ENCODE peak calls at places on chromosome 1, in five cellular contexts. C, J, S, A and M are unnamed samples.

GRCh38 chr1:32257227-32257508 is 6.1 kb downstream of the LCK start:
- DNase-seq in C (no peak), J (no peak), S (no peak), A (no peak), M (no peak)

GRCh38 chr1:119784127-119784781 is 15.5 kb upstream of the HMGCS2 start:
- DNase-seq in C (no peak), J (no peak), S (no peak), A (no peak), M (no peak)

GRCh38 chr1:18314399-18314798 is 166.3 kb upstream of the KLHDC7A start:
- DNase-seq in C (no peak), J (no peak), S (no peak), A (no peak), M (no peak)

GRCh38 chr1:177650947-177651346 is 318.9 kb downstream of the SEC16B start:
- DNase-seq in C (no peak), J (no peak), S (no peak), A (no peak), M (no peak)

GRCh38 chr1:204968946-204969345 is 74.1 kb upstream of the CNTN2 start:
- DNase-seq in C (no peak), J (no peak), S (no peak), A (no peak), M (no peak)

GRCh38 chr1:1157426-1157913 is 16.2 kb upstream of the TTLL10 start:
- DNase-seq in C (peak; percentile 51), J (peak; percentile 62), S (peak; percentile 92), A (peak; percentile 45), M (peak; percentile 41)

GRCh38 chr1:30599721-30600120 is 123.7 kb downstream of the MATN1 start:
- DNase-seq in C (no peak), J (no peak), S (no peak), A (no peak), M (no peak)

GRCh38 chr1:85074365-85074964 is 26.2 kb upstream of the MCOLN3 start:
- DNase-seq in C (no peak), J (no peak), S (no peak), A (no peak), M (no peak)

GRCh38 chr1:25492323-25492722 is 51.1 kb upstream of the LDLRAP1 start:
- DNase-seq in C (no peak), J (no peak), S (no peak), A (no peak), M (no peak)

GRCh38 chr1:36160949-36161485 is 5.1 kb downstream of the MAP7D1 start:
- DNase-seq in C (no peak), J (peak; percentile 43), S (peak; percentile 82), A (peak; percentile 56), M (peak; percentile 79)

GRCh38 chr1:117698398-117699160 is 92.7 kb downstream of the TENT5C start:
- DNase-seq in C (no peak), J (no peak), S (no peak), A (no peak), M (no peak)

GRCh38 chr1:42684139-42684538 is 1.9 kb downstream of the YBX1 start:
- DNase-seq in C (no peak), J (no peak), S (no peak), A (no peak), M (peak; percentile 31)

GRCh38 chr1:119771770-119772169 is 3.1 kb upstream of the HMGCS2 start:
- DNase-seq in C (no peak), J (no peak), S (no peak), A (no peak), M (no peak)

GRCh38 chr1:150578278-150579109 is 916 bp downstream of the MCL1 start:
- DNase-seq in C (no peak), J (peak; percentile 47), S (peak; percentile 88), A (no peak), M (peak; percentile 51)

GRCh38 chr1:183871142-183871541 is 66.2 kb downstream of the RGL1 start:
- DNase-seq in C (no peak), J (peak; percentile 25), S (peak; percentile 38), A (no peak), M (no peak)

GRCh38 chr1:217372251-217372970 is 258.5 kb downstream of the GPATCH2 start:
- DNase-seq in C (no peak), J (no peak), S (no peak), A (no peak), M (no peak)

GRCh38 chr1:19825298-19825697 is 10.2 kb upstream of the RNF186 start:
- DNase-seq in C (no peak), J (no peak), S (no peak), A (no peak), M (no peak)

GRCh38 chr1:19639999-19640362 is 4.1 kb upstream of the NBL1 start:
- DNase-seq in C (no peak), J (no peak), S (no peak), A (no peak), M (no peak)

GRCh38 chr1:55049914-55050278 is 10.5 kb downstream of the PCSK9 start:
- DNase-seq in C (no peak), J (no peak), S (peak; percentile 58), A (no peak), M (no peak)

GRCh38 chr1:193533883-193534282 is 347.5 kb upstream of the B3GALT2 start:
- DNase-seq in C (no peak), J (no peak), S (no peak), A (no peak), M (no peak)

GRCh38 chr1:65471901-65472332 is 51.4 kb downstream of the LEPR start:
- DNase-seq in C (no peak), J (no peak), S (no peak), A (no peak), M (no peak)

GRCh38 chr1:1264868-1265272 is 8.8 kb downstream of the UBE2J2 start:
- DNase-seq in C (no peak), J (no peak), S (no peak), A (no peak), M (no peak)

GRCh38 chr1:76053021-76053420 is 21.5 kb upstream of the ST6GALNAC3 start:
- DNase-seq in C (no peak), J (no peak), S (no peak), A (no peak), M (no peak)